ENCODE peak calls at places on chromosome X, in four cellular contexts. M is germinal center, N is SK-N-SH, D is HT1080. U is an unnamed sample.
A peak's percentile ranks its signal among the peaks of the same experiment; 100 is the strongest.

GRCh38 chrX:108795240-108795639 is 58.9 kb upstream of the IRS4 start:
- DNase-seq in M (no peak), D (no peak), N (no peak), U (no peak)

GRCh38 chrX:34879361-34879760 is 63.2 kb upstream of the FAM47B start:
- DNase-seq in M (no peak), D (no peak), N (no peak), U (no peak)

GRCh38 chrX:54640721-54641120 is 110.7 kb downstream of the GNL3L start:
- DNase-seq in M (no peak), D (no peak), N (no peak), U (no peak)

GRCh38 chrX:28639502-28639901 is 52.3 kb downstream of the IL1RAPL1 start:
- DNase-seq in M (no peak), D (peak; percentile 50), N (no peak), U (no peak)

GRCh38 chrX:124289443-124289842 is 43.0 kb upstream of the TEX13D start:
- DNase-seq in M (no peak), D (no peak), N (no peak), U (no peak)

GRCh38 chrX:37672563-37672962 is 13.0 kb upstream of the XK start:
- DNase-seq in D (no peak), M (no peak), N (no peak), U (no peak)

GRCh38 chrX:149208285-149208684 is 296.8 kb downstream of the IDS start:
- DNase-seq in N (no peak), D (no peak), M (no peak), U (no peak)

GRCh38 chrX:68203656-68204055 is 229.6 kb downstream of the OPHN1 start:
- DNase-seq in M (no peak), N (no peak), D (no peak), U (no peak)

GRCh38 chrX:131010186-131010585 is 48.0 kb upstream of the ARHGAP36 start:
- DNase-seq in D (no peak), N (no peak), M (no peak), U (no peak)

GRCh38 chrX:72381439-72382198 is 75.9 kb upstream of the CITED1 start:
- DNase-seq in N (no peak), D (no peak), M (no peak), U (no peak)

GRCh38 chrX:16496175-16496574 is 153.8 kb upstream of the S100G start:
- DNase-seq in D (no peak), M (no peak), N (no peak), U (no peak)

GRCh38 chrX:43813898-43814297 is 68.4 kb downstream of the MAOB start:
- DNase-seq in D (peak; percentile 6), M (no peak), N (no peak), U (no peak)

GRCh38 chrX:43940811-43941210 is 32.4 kb downstream of the NDP start:
- DNase-seq in D (peak; percentile 52), N (no peak), M (no peak), U (no peak)

GRCh38 chrX:386768-387575 is at the start of gene PPP2R3B:
- DNase-seq in D (peak; percentile 94), N (peak; percentile 100), M (peak; percentile 100), U (no peak)

GRCh38 chrX:154714925-154715324 is 36.0 kb downstream of the GAB3 start:
- DNase-seq in D (peak; percentile 34), M (peak; percentile 51), N (peak; percentile 63), U (no peak)